ENCODE peak calls at places on chromosome 9, in six cellular contexts. J is foreskin fibroblast, U is bronchial epithelial cell, Y is AG09309, W is fibroblast of mammary gland, P is nephron progenitor cell. V is an unnamed sample.

GRCh38 chr9:2810424-2811075 is 33.3 kb downstream of the PUM3 start:
- DNase-seq in J (no peak), P (no peak), Y (no peak), U (no peak), W (no peak), V (no peak)

GRCh38 chr9:106897681-106898080 is 34.7 kb downstream of the ZNF462 start:
- DNase-seq in P (no peak), J (no peak), U (no peak), Y (no peak), W (no peak), V (no peak)

GRCh38 chr9:757246-757881 is 84.1 kb upstream of the DMRT1 start:
- DNase-seq in J (peak), W (peak), Y (peak), P (peak), U (peak), V (peak)

GRCh38 chr9:92276223-92277007 is 17.1 kb downstream of the IARS1 start:
- DNase-seq in W (no peak), P (no peak), J (peak), Y (no peak), U (no peak), V (peak)

GRCh38 chr9:2787065-2787464 is 56.8 kb downstream of the PUM3 start:
- DNase-seq in W (peak), P (no peak), U (peak), J (peak), Y (peak), V (no peak)

GRCh38 chr9:1598270-1598669 is 416.9 kb upstream of the SMARCA2 start:
- DNase-seq in U (no peak), J (no peak), P (no peak), Y (no peak), W (no peak), V (no peak)

GRCh38 chr9:7782390-7783120 is 17.0 kb downstream of the DMAC1 start:
- DNase-seq in P (no peak), J (no peak), W (no peak), Y (no peak), U (no peak), V (no peak)

GRCh38 chr9:14004110-14004509 is 309.8 kb downstream of the NFIB start:
- DNase-seq in U (peak), J (peak), W (peak), Y (no peak), P (no peak), V (no peak)

GRCh38 chr9:840343-840742 is 1.2 kb upstream of the DMRT1 start:
- DNase-seq in U (no peak), Y (no peak), W (no peak), P (no peak), J (no peak), V (peak)

GRCh38 chr9:124423155-124423554 is 7.9 kb upstream of the PSMB7 start:
- DNase-seq in W (no peak), U (no peak), J (no peak), Y (no peak), P (no peak), V (no peak)

GRCh38 chr9:73131376-73131775 is 20.3 kb upstream of the ANXA1 start:
- DNase-seq in Y (no peak), W (no peak), U (peak), J (no peak), P (no peak), V (no peak)

GRCh38 chr9:89576404-89576824 is 28.4 kb upstream of the GADD45G start:
- DNase-seq in W (peak), U (peak), P (no peak), J (peak), Y (no peak), V (no peak)
- TF ChIP-seq CTCF in W (peak), U (peak), P (peak), J (peak), Y (peak), V (peak)

GRCh38 chr9:77433675-77434445 is 214.3 kb downstream of the GNA14 start:
- DNase-seq in W (peak), J (peak), U (peak), P (peak), Y (no peak), V (peak)
- TF ChIP-seq CTCF in W (peak), J (peak), U (peak), P (peak), Y (peak), V (peak)

DNA sequence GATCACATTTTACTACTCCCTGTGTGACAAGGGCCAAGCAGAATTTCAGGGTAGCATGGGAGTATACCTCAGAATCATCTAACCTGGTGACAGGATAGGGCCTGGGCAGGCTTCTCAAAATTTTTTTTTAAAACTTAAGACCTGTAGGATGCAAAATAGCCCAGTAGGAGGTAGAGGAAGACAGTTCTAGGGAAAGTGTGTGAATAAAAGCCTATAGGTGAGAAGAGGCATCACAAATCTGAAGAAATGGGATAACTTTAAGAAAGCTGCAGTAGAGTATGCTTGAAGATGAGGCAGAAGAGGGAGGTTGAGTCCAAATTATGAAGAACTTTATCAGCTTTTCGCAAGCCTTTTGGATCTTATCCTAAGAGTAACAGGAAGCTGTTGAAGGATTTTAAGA is 32.3 kb downstream of the CNTRL start:
- DNase-seq in J (no peak), P (no peak), Y (no peak), W (no peak), U (peak), V (no peak)
- TF ChIP-seq CTCF in J (no peak), P (no peak), Y (peak), W (no peak), U (peak), V (no peak)

DNA sequence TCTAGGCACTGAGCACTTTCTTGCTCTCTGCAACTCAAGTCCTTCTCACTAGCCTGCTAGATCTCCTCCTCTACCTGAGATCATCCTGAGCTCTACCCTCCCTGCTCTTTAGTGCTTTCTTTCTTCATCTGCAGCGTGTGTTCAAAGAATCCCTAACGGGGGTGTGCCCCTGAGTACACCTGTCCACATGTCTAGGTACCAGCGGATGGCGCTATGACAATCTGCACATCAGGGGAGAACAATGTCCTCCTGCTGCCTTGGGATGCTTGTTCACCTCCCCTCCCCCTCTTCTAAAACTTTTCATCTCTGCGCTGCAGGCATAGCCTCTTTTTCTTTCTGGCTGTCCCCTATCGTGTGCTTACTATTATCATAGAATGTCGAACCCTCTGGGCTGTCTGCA is 42.7 kb downstream of the PTPN3 start:
- DNase-seq in J (no peak), Y (no peak), U (no peak), P (no peak), W (no peak), V (no peak)
- TF ChIP-seq CTCF in J (no peak), Y (no peak), U (no peak), P (no peak), W (no peak), V (no peak)

GRCh38 chr9:98121096-98121495 is 2.1 kb upstream of the TRIM14 start:
- DNase-seq in W (peak), Y (no peak), U (peak), J (no peak), P (no peak), V (no peak)
- TF ChIP-seq CTCF in W (no peak), Y (no peak), U (peak), J (no peak), P (no peak), V (no peak)

GRCh38 chr9:97903168-97903567 is 19.1 kb downstream of the TRMO start:
- DNase-seq in W (no peak), J (no peak), P (no peak), U (peak), Y (no peak), V (no peak)

GRCh38 chr9:97904725-97905124 is 17.6 kb downstream of the TRMO start:
- DNase-seq in W (no peak), P (no peak), J (no peak), Y (no peak), U (no peak), V (no peak)

GRCh38 chr9:97905228-97905627 is 17.1 kb downstream of the TRMO start:
- DNase-seq in Y (no peak), J (no peak), U (no peak), P (no peak), W (no peak), V (no peak)

GRCh38 chr9:97900103-97900737 is 22.1 kb downstream of the TRMO start:
- DNase-seq in U (no peak), P (no peak), J (peak), Y (peak), W (peak), V (no peak)

DNA sequence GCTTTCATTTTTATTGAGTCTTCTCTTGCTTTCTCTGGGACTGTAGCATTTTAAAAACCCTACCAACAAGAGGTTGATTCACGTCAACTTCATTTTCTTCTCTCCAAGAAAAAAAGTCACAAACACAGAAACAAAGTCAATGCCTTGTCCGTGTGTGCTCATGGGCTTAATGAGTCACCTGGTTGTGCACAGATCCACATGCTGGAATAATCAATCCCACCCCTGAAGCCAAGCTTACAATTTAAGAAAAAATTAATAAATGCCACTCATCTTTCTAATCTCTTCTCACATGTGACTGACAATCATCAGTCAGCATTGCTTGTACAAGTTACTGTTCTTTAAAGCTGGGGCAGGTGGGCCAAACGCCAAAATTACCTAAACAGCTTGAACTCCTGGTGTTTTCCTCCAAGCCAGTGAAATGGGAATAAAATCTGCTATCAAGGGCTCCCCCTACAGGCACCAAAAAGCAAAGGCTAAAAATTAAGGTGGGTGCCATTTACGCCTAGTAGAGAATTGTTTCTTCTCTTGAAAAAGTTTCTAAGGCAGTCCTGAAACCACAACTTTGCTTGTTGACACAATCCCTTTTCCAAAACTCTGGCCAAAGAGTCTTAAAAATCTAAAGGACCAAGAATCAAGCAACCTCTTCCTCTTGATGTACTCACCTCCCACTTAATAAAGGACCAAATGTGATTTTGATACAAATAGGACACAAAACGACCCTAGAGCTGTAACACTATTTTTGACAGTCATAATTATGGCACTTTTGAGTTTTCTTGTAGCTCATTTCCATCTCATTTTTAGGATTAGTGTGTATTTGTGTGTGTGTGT is 21.3 kb downstream of the TRMO start:
- DNase-seq in W (peak), P (peak), U (peak), J (peak), Y (no peak), V (peak)
- TF ChIP-seq CTCF in W (peak), P (peak), U (peak), J (peak), Y (peak), V (peak)

GRCh38 chr9:86589273-86589672 is 235.1 kb upstream of the TUT7 start:
- DNase-seq in Y (no peak), J (no peak), U (no peak), W (no peak), P (no peak), V (peak)
- TF ChIP-seq CTCF in Y (no peak), J (no peak), U (no peak), W (peak), P (no peak), V (peak)

GRCh38 chr9:99509291-99509826 is 287.3 kb downstream of the SEC61B start:
- DNase-seq in J (no peak), W (no peak), Y (no peak), U (no peak), P (no peak), V (no peak)

GRCh38 chr9:99515087-99515486 is 293.0 kb downstream of the SEC61B start:
- DNase-seq in P (no peak), J (no peak), Y (no peak), W (no peak), U (no peak), V (no peak)

GRCh38 chr9:99513441-99514112 is 291.5 kb downstream of the SEC61B start:
- DNase-seq in J (no peak), W (no peak), Y (no peak), U (no peak), P (no peak), V (no peak)

GRCh38 chr9:99509900-99510299 is 287.8 kb downstream of the SEC61B start:
- DNase-seq in Y (no peak), P (no peak), W (no peak), U (no peak), J (no peak), V (no peak)

DNA sequence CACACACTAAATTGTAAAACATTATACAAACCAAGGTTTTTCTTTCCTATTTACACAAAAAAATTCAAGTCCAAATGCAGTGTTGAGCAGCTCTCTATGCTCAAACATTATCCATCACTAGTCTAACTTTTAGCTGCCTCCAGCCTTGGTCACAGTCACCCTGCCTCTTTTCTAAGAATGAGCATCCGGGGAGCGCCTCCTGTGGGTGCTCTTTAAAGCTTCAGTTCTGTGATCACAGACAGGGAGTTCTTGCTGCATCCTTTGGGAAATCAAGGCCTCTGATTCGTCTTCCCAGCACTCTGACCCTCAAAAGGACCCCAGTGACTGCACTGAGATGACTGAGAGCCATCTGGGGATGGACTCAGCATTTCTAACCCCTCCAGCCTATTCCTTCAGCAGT is 289.6 kb downstream of the SEC61B start:
- DNase-seq in U (no peak), P (no peak), Y (no peak), W (no peak), J (no peak), V (no peak)
- TF ChIP-seq CTCF in U (peak), P (no peak), Y (peak), W (peak), J (peak), V (no peak)

GRCh38 chr9:86946712-86947145 is 577 bp downstream of the GAS1 start:
- DNase-seq in W (peak), J (no peak), P (peak), Y (no peak), U (no peak), V (no peak)

GRCh38 chr9:86945868-86946711 is 1.2 kb downstream of the GAS1 start:
- DNase-seq in Y (no peak), J (peak), U (peak), P (peak), W (peak), V (peak)

GRCh38 chr9:86947146-86948081 is at the start of gene GAS1:
- DNase-seq in W (peak), U (peak), J (peak), P (peak), Y (peak), V (peak)

GRCh38 chr9:86944974-86945867 is 2.1 kb downstream of the GAS1 start:
- DNase-seq in P (peak), J (peak), Y (no peak), W (no peak), U (no peak), V (peak)

GRCh38 chr9:86948153-86948929 is 1.0 kb upstream of the GAS1 start:
- DNase-seq in W (peak), P (peak), Y (no peak), U (peak), J (peak), V (peak)
- TF ChIP-seq CTCF in W (peak), P (peak), Y (peak), U (peak), J (peak), V (peak)

V was measured in endothelial cell.